ENCODE peak calls at places on chromosomes 7 and 10, in six cellular contexts. One of them, this sample, is unnamed.
A peak's percentile ranks its signal among the peaks of the same experiment; 100 is the strongest.

GRCh38 chr10:1406172-1406975 is 331.0 kb downstream of the ADARB2 start:
- DNase-seq in mesendoderm: no peak
- DNase-seq in neuronal stem cell: no peak
- DNase-seq in IMR-90: no peak
- DNase-seq in H1: peak; percentile 37
- DNase-seq in mesenchymal stem cell: no peak
- DNase-seq in this sample: no peak

GRCh38 chr10:79442171-79443040 is 3.0 kb downstream of the ZCCHC24 start:
- DNase-seq in mesendoderm: no peak
- DNase-seq in neuronal stem cell: no peak
- DNase-seq in IMR-90: no peak
- DNase-seq in H1: no peak
- DNase-seq in mesenchymal stem cell: no peak
- DNase-seq in this sample: no peak

GRCh38 chr7:64888561-64888900 is 14.5 kb upstream of the ZNF273 start:
- DNase-seq in mesendoderm: no peak
- DNase-seq in neuronal stem cell: no peak
- DNase-seq in IMR-90: no peak
- DNase-seq in H1: peak; percentile 61
- DNase-seq in mesenchymal stem cell: peak; percentile 11
- DNase-seq in this sample: no peak

GRCh38 chr7:34133983-34134782 is 228.8 kb downstream of the BMPER start:
- DNase-seq in mesendoderm: peak; percentile 85
- DNase-seq in neuronal stem cell: peak; percentile 61
- DNase-seq in IMR-90: peak; percentile 84
- DNase-seq in H1: peak; percentile 89
- DNase-seq in mesenchymal stem cell: peak; percentile 87
- DNase-seq in this sample: peak; percentile 71

GRCh38 chr10:123995461-123996131 is 97.8 kb downstream of the CHST15 start:
- DNase-seq in mesendoderm: peak; percentile 92
- DNase-seq in neuronal stem cell: peak; percentile 35
- DNase-seq in IMR-90: peak; percentile 66
- DNase-seq in H1: peak; percentile 75
- DNase-seq in mesenchymal stem cell: peak; percentile 90
- DNase-seq in this sample: peak; percentile 89

GRCh38 chr7:23378996-23379395 is 79.9 kb downstream of the MALSU1 start:
- DNase-seq in mesendoderm: no peak
- DNase-seq in neuronal stem cell: no peak
- DNase-seq in IMR-90: no peak
- DNase-seq in H1: no peak
- DNase-seq in mesenchymal stem cell: no peak
- DNase-seq in this sample: no peak

GRCh38 chr7:34995757-34996156 is 41.5 kb downstream of the DPY19L1 start:
- DNase-seq in mesendoderm: peak; percentile 44
- DNase-seq in neuronal stem cell: no peak
- DNase-seq in IMR-90: no peak
- DNase-seq in H1: no peak
- DNase-seq in mesenchymal stem cell: no peak
- DNase-seq in this sample: peak; percentile 56

GRCh38 chr10:76150139-76150885 is 718.9 kb downstream of the LRMDA start:
- DNase-seq in mesendoderm: peak; percentile 66
- DNase-seq in neuronal stem cell: peak; percentile 82
- DNase-seq in IMR-90: peak; percentile 27
- DNase-seq in H1: no peak
- DNase-seq in mesenchymal stem cell: peak; percentile 81
- DNase-seq in this sample: no peak

GRCh38 chr10:61888744-61889143 is 12.8 kb upstream of the ARID5B start:
- DNase-seq in mesendoderm: no peak
- DNase-seq in neuronal stem cell: no peak
- DNase-seq in IMR-90: peak; percentile 75
- DNase-seq in H1: no peak
- DNase-seq in mesenchymal stem cell: no peak
- DNase-seq in this sample: no peak

GRCh38 chr10:119859422-119860258 is 13.0 kb downstream of the MCMBP start:
- DNase-seq in mesendoderm: peak; percentile 53
- DNase-seq in neuronal stem cell: peak; percentile 24
- DNase-seq in IMR-90: peak; percentile 69
- DNase-seq in H1: no peak
- DNase-seq in mesenchymal stem cell: peak; percentile 61
- DNase-seq in this sample: no peak

GRCh38 chr7:151621961-151622360 is 102.3 kb upstream of the RHEB start:
- DNase-seq in mesendoderm: no peak
- DNase-seq in neuronal stem cell: no peak
- DNase-seq in IMR-90: no peak
- DNase-seq in H1: peak; percentile 4
- DNase-seq in mesenchymal stem cell: no peak
- DNase-seq in this sample: no peak

GRCh38 chr10:33237736-33238624 is 96.5 kb downstream of the NRP1 start:
- DNase-seq in mesendoderm: peak; percentile 93
- DNase-seq in neuronal stem cell: no peak
- DNase-seq in IMR-90: peak; percentile 99
- DNase-seq in H1: no peak
- DNase-seq in mesenchymal stem cell: peak; percentile 94
- DNase-seq in this sample: peak; percentile 95

GRCh38 chr7:36286241-36286640 is 103.4 kb upstream of the ANLN start:
- DNase-seq in mesendoderm: no peak
- DNase-seq in neuronal stem cell: no peak
- DNase-seq in IMR-90: no peak
- DNase-seq in H1: no peak
- DNase-seq in mesenchymal stem cell: no peak
- DNase-seq in this sample: no peak

GRCh38 chr10:79050896-79051555 is 17.7 kb upstream of the ZMIZ1 start:
- DNase-seq in mesendoderm: peak; percentile 60
- DNase-seq in neuronal stem cell: no peak
- DNase-seq in IMR-90: no peak
- DNase-seq in H1: no peak
- DNase-seq in mesenchymal stem cell: no peak
- DNase-seq in this sample: no peak

GRCh38 chr7:129855234-129855673 is 97.5 kb downstream of the UBE2H start:
- DNase-seq in mesendoderm: no peak
- DNase-seq in neuronal stem cell: no peak
- DNase-seq in IMR-90: peak; percentile 98
- DNase-seq in H1: no peak
- DNase-seq in mesenchymal stem cell: no peak
- DNase-seq in this sample: no peak

GRCh38 chr7:129855935-129856717 is 96.6 kb downstream of the UBE2H start:
- DNase-seq in mesendoderm: no peak
- DNase-seq in neuronal stem cell: no peak
- DNase-seq in IMR-90: no peak
- DNase-seq in H1: no peak
- DNase-seq in mesenchymal stem cell: no peak
- DNase-seq in this sample: no peak

GRCh38 chr7:129857313-129857712 is 95.4 kb downstream of the UBE2H start:
- DNase-seq in mesendoderm: no peak
- DNase-seq in neuronal stem cell: no peak
- DNase-seq in IMR-90: no peak
- DNase-seq in H1: no peak
- DNase-seq in mesenchymal stem cell: no peak
- DNase-seq in this sample: no peak

GRCh38 chr7:129859188-129859587 is 93.6 kb downstream of the UBE2H start:
- DNase-seq in mesendoderm: no peak
- DNase-seq in neuronal stem cell: no peak
- DNase-seq in IMR-90: peak; percentile 15
- DNase-seq in H1: no peak
- DNase-seq in mesenchymal stem cell: no peak
- DNase-seq in this sample: no peak

DNA sequence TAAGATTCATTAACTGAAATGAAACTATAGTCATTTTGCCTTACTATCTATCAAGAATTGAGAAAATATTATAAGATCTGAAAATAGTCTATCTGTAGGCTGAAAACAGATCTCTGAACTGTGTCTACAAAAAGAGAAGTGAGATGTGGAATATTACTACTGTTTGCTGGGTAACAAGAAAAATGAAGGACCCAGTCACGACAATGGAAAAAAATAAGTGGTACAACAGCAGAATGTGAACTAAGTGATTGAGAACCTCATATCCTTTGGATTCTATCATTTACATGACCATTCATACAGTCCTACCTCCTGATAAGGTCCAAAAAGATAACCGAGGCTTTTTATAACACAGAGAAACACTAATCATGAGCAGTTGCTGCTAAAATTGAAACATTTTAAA is 94.3 kb downstream of the UBE2H start:
- DNase-seq in mesendoderm: no peak
- DNase-seq in neuronal stem cell: no peak
- DNase-seq in IMR-90: no peak
- DNase-seq in H1: no peak
- DNase-seq in mesenchymal stem cell: no peak
- DNase-seq in this sample: no peak
- H3K79me1 ChIP-seq in mesendoderm: peaks cover 2% of the 10 kb centered on the region
- H3K79me1 ChIP-seq in neuronal stem cell: no peaks in the 10 kb centered on the region
- H3K79me1 ChIP-seq in IMR-90: peaks cover 70% of the 10 kb centered on the region
- H3K79me1 ChIP-seq in H1: no peaks in the 10 kb centered on the region
- H3K79me1 ChIP-seq in mesenchymal stem cell: peaks cover 1% of the 10 kb centered on the region
- H3K79me1 ChIP-seq in this sample: no peaks in the 10 kb centered on the region

GRCh38 chr10:121516071-121516470 is 82.2 kb downstream of the FGFR2 start:
- DNase-seq in mesendoderm: no peak
- DNase-seq in neuronal stem cell: no peak
- DNase-seq in IMR-90: no peak
- DNase-seq in H1: no peak
- DNase-seq in mesenchymal stem cell: no peak
- DNase-seq in this sample: no peak
- H3K36me3 ChIP-seq in mesendoderm: no peaks in the 10 kb centered on the region
- H3K36me3 ChIP-seq in neuronal stem cell: no peaks in the 10 kb centered on the region
- H3K36me3 ChIP-seq in IMR-90: no peaks in the 10 kb centered on the region
- H3K36me3 ChIP-seq in H1: peaks cover 24% of the 10 kb centered on the region
- H3K36me3 ChIP-seq in mesenchymal stem cell: no peaks in the 10 kb centered on the region
- H3K36me3 ChIP-seq in this sample: peaks cover 5% of the 10 kb centered on the region

GRCh38 chr10:80473096-80473657 is 19.1 kb downstream of the TSPAN14 start:
- DNase-seq in mesendoderm: no peak
- DNase-seq in neuronal stem cell: no peak
- DNase-seq in IMR-90: no peak
- DNase-seq in H1: no peak
- DNase-seq in mesenchymal stem cell: no peak
- DNase-seq in this sample: no peak

GRCh38 chr10:80473692-80474596 is 19.8 kb downstream of the TSPAN14 start:
- DNase-seq in mesendoderm: no peak
- DNase-seq in neuronal stem cell: no peak
- DNase-seq in IMR-90: peak; percentile 34
- DNase-seq in H1: no peak
- DNase-seq in mesenchymal stem cell: peak; percentile 54
- DNase-seq in this sample: no peak

GRCh38 chr10:80472234-80473095 is 18.4 kb downstream of the TSPAN14 start:
- DNase-seq in mesendoderm: no peak
- DNase-seq in neuronal stem cell: no peak
- DNase-seq in IMR-90: peak; percentile 85
- DNase-seq in H1: no peak
- DNase-seq in mesenchymal stem cell: peak; percentile 87
- DNase-seq in this sample: peak; percentile 57

GRCh38 chr10:80474597-80474910 is 20.4 kb downstream of the TSPAN14 start:
- DNase-seq in mesendoderm: peak; percentile 59
- DNase-seq in neuronal stem cell: no peak
- DNase-seq in IMR-90: no peak
- DNase-seq in H1: no peak
- DNase-seq in mesenchymal stem cell: no peak
- DNase-seq in this sample: no peak

DNA sequence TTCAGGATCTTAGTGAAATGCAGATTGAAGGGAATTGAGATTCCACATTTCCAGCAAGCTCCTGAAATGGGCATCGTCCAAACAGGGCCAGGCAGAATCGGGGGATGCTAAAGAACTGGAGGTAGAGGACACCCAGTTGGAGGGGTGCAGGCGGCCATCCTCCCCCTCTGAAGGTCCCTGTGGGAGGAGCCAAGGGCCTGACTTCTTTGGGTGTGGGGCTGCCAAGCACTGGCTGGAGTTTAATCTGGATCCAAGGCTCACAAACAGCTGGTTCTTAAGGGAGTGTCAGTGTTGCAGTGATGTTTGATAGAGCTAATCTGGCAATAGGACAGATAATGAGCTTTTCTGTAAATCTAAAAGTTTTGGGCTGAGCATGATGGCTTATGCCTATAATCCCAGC is 20.8 kb downstream of the TSPAN14 start:
- DNase-seq in mesendoderm: no peak
- DNase-seq in neuronal stem cell: no peak
- DNase-seq in IMR-90: no peak
- DNase-seq in H1: no peak
- DNase-seq in mesenchymal stem cell: no peak
- DNase-seq in this sample: no peak
- H3K79me1 ChIP-seq in mesendoderm: peaks cover 47% of the 10 kb centered on the region
- H3K79me1 ChIP-seq in neuronal stem cell: peaks cover 14% of the 10 kb centered on the region
- H3K79me1 ChIP-seq in IMR-90: peaks cover 53% of the 10 kb centered on the region
- H3K79me1 ChIP-seq in H1: peaks cover 8% of the 10 kb centered on the region
- H3K79me1 ChIP-seq in mesenchymal stem cell: no peaks in the 10 kb centered on the region
- H3K79me1 ChIP-seq in this sample: peaks cover 2% of the 10 kb centered on the region

GRCh38 chr7:22325671-22326070 is 31.3 kb downstream of the RAPGEF5 start:
- DNase-seq in mesendoderm: no peak
- DNase-seq in neuronal stem cell: no peak
- DNase-seq in IMR-90: no peak
- DNase-seq in H1: no peak
- DNase-seq in mesenchymal stem cell: no peak
- DNase-seq in this sample: no peak
- H3K36me3 ChIP-seq in mesendoderm: no peaks in the 10 kb centered on the region
- H3K36me3 ChIP-seq in neuronal stem cell: no peaks in the 10 kb centered on the region
- H3K36me3 ChIP-seq in IMR-90: no peaks in the 10 kb centered on the region
- H3K36me3 ChIP-seq in H1: no peaks in the 10 kb centered on the region
- H3K36me3 ChIP-seq in mesenchymal stem cell: no peaks in the 10 kb centered on the region
- H3K36me3 ChIP-seq in this sample: no peaks in the 10 kb centered on the region

GRCh38 chr7:1899951-1900762 is 230.1 kb downstream of the ELFN1 start:
- DNase-seq in mesendoderm: no peak
- DNase-seq in neuronal stem cell: no peak
- DNase-seq in IMR-90: no peak
- DNase-seq in H1: no peak
- DNase-seq in mesenchymal stem cell: no peak
- DNase-seq in this sample: no peak
- H3K79me1 ChIP-seq in mesendoderm: no peaks in the 10 kb centered on the region
- H3K79me1 ChIP-seq in neuronal stem cell: no peaks in the 10 kb centered on the region
- H3K79me1 ChIP-seq in IMR-90: no peaks in the 10 kb centered on the region
- H3K79me1 ChIP-seq in H1: no peaks in the 10 kb centered on the region
- H3K79me1 ChIP-seq in mesenchymal stem cell: no peaks in the 10 kb centered on the region
- H3K79me1 ChIP-seq in this sample: no peaks in the 10 kb centered on the region

DNA sequence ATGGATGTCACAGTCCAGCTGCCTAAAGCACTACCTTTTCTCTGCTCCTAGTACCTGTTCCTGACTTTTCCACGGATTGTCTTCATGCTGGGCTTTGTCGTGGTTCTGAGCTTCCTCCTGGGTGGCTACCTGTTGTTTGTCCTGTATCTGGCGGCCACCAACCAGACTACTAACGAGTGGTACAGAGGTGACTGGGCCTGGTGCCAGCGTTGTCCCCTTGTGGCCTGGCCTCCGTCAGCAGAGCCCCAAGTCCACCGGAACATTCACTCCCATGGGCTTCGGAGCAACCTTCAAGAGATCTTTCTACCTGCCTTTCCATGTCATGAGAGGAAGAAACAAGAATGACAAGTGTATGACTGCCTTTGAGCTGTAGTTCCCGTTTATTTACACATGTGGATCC is 1.3 kb upstream of the INTS15 start:
- DNase-seq in mesendoderm: no peak
- DNase-seq in neuronal stem cell: no peak
- DNase-seq in IMR-90: no peak
- DNase-seq in H1: no peak
- DNase-seq in mesenchymal stem cell: no peak
- DNase-seq in this sample: no peak
- H3K36me3 ChIP-seq in mesendoderm: no peaks in the 10 kb centered on the region
- H3K36me3 ChIP-seq in neuronal stem cell: peaks cover 25% of the 10 kb centered on the region
- H3K36me3 ChIP-seq in IMR-90: peaks cover 26% of the 10 kb centered on the region
- H3K36me3 ChIP-seq in H1: peaks cover 5% of the 10 kb centered on the region
- H3K36me3 ChIP-seq in mesenchymal stem cell: peaks cover 52% of the 10 kb centered on the region
- H3K36me3 ChIP-seq in this sample: peaks cover 32% of the 10 kb centered on the region